ENCODE peak calls at places on chromosome 11, in five cellular contexts. One of them, this sample, is unnamed.

GRCh38 chr11:37788141-37788877 is 1190.3 kb upstream of the RAG2 start:
- DNase-seq in right atrium auricular region: no peak
- DNase-seq in kidney: no peak
- DNase-seq in NCI-H748 treated with DMSO at 0.1 percent for 48 hours: no peak
- DNase-seq in ascending aorta: no peak
- DNase-seq in this sample: no peak

GRCh38 chr11:104343578-104343977 is 179.6 kb upstream of the PDGFD start:
- DNase-seq in right atrium auricular region: no peak
- DNase-seq in ascending aorta: no peak
- DNase-seq in kidney: no peak
- DNase-seq in NCI-H748 treated with DMSO at 0.1 percent for 48 hours: peak
- DNase-seq in this sample: no peak

GRCh38 chr11:32080381-32080980 is 10.4 kb upstream of the RCN1 start:
- DNase-seq in ascending aorta: no peak
- DNase-seq in right atrium auricular region: no peak
- DNase-seq in kidney: no peak
- DNase-seq in NCI-H748 treated with DMSO at 0.1 percent for 48 hours: no peak
- DNase-seq in this sample: no peak

GRCh38 chr11:45106440-45106839 is 40.0 kb upstream of the PRDM11 start:
- DNase-seq in NCI-H748 treated with DMSO at 0.1 percent for 48 hours: no peak
- DNase-seq in ascending aorta: no peak
- DNase-seq in kidney: peak
- DNase-seq in right atrium auricular region: no peak
- DNase-seq in this sample: no peak

GRCh38 chr11:72629266-72629665 is 45.0 kb downstream of the PDE2A start:
- DNase-seq in right atrium auricular region: no peak
- DNase-seq in ascending aorta: no peak
- DNase-seq in kidney: no peak
- DNase-seq in NCI-H748 treated with DMSO at 0.1 percent for 48 hours: no peak
- DNase-seq in this sample: no peak

GRCh38 chr11:122748968-122749687 is 89.2 kb upstream of the CRTAM start:
- DNase-seq in NCI-H748 treated with DMSO at 0.1 percent for 48 hours: no peak
- DNase-seq in kidney: no peak
- DNase-seq in ascending aorta: peak
- DNase-seq in right atrium auricular region: peak
- DNase-seq in this sample: peak

GRCh38 chr11:93529707-93530467 is 13.3 kb downstream of the SMCO4 start:
- DNase-seq in kidney: no peak
- DNase-seq in ascending aorta: no peak
- DNase-seq in right atrium auricular region: peak
- DNase-seq in NCI-H748 treated with DMSO at 0.1 percent for 48 hours: no peak
- DNase-seq in this sample: no peak

GRCh38 chr11:128658499-128658898 is 35.4 kb upstream of the FLI1 start:
- DNase-seq in right atrium auricular region: no peak
- DNase-seq in NCI-H748 treated with DMSO at 0.1 percent for 48 hours: no peak
- DNase-seq in kidney: no peak
- DNase-seq in ascending aorta: no peak
- DNase-seq in this sample: no peak

GRCh38 chr11:46357483-46357936 is 10.2 kb downstream of the DGKZ start:
- DNase-seq in ascending aorta: no peak
- DNase-seq in right atrium auricular region: no peak
- DNase-seq in NCI-H748 treated with DMSO at 0.1 percent for 48 hours: no peak
- DNase-seq in kidney: no peak
- DNase-seq in this sample: no peak

GRCh38 chr11:82250047-82250446 is 483.6 kb downstream of the FAM181B start:
- DNase-seq in right atrium auricular region: no peak
- DNase-seq in NCI-H748 treated with DMSO at 0.1 percent for 48 hours: no peak
- DNase-seq in kidney: no peak
- DNase-seq in ascending aorta: no peak
- DNase-seq in this sample: no peak

GRCh38 chr11:91761406-91762027 is 463.1 kb upstream of the FAT3 start:
- DNase-seq in NCI-H748 treated with DMSO at 0.1 percent for 48 hours: no peak
- DNase-seq in kidney: no peak
- DNase-seq in ascending aorta: no peak
- DNase-seq in right atrium auricular region: no peak
- DNase-seq in this sample: no peak

GRCh38 chr11:31060880-31061279 is 308.7 kb downstream of the DCDC1 start:
- DNase-seq in NCI-H748 treated with DMSO at 0.1 percent for 48 hours: no peak
- DNase-seq in ascending aorta: no peak
- DNase-seq in kidney: no peak
- DNase-seq in right atrium auricular region: no peak
- DNase-seq in this sample: no peak

GRCh38 chr11:96098511-96099241 is 174.8 kb upstream of the MTMR2 start:
- DNase-seq in kidney: no peak
- DNase-seq in right atrium auricular region: no peak
- DNase-seq in NCI-H748 treated with DMSO at 0.1 percent for 48 hours: no peak
- DNase-seq in ascending aorta: no peak
- DNase-seq in this sample: no peak

GRCh38 chr11:16170448-16170847 is 185.9 kb downstream of the SOX6 start:
- DNase-seq in ascending aorta: no peak
- DNase-seq in NCI-H748 treated with DMSO at 0.1 percent for 48 hours: no peak
- DNase-seq in right atrium auricular region: no peak
- DNase-seq in kidney: no peak
- DNase-seq in this sample: no peak

GRCh38 chr11:65422633-65423515 is at the start of gene NEAT1:
- DNase-seq in ascending aorta: peak
- DNase-seq in NCI-H748 treated with DMSO at 0.1 percent for 48 hours: no peak
- DNase-seq in kidney: peak
- DNase-seq in right atrium auricular region: peak
- DNase-seq in this sample: peak

GRCh38 chr11:60887531-60887930 is 18.9 kb downstream of the PRPF19 start:
- DNase-seq in kidney: no peak
- DNase-seq in right atrium auricular region: no peak
- DNase-seq in ascending aorta: no peak
- DNase-seq in NCI-H748 treated with DMSO at 0.1 percent for 48 hours: peak
- DNase-seq in this sample: no peak

This sample was measured in head of caudate nucleus.